ENCODE peak calls at places on chromosomes 4 and X, in ten cellular contexts. H is spleen, X is upper lobe of left lung, A is transverse colon, W is stomach, G is K562, Z is suprapubic skin, U is prostate gland, F is HCT116, J is GM12891. C is an unnamed sample.

GRCh38 chr4:152620915-152621314 is 58.9 kb downstream of the TMEM154 start:
- DNase-seq in H (no peak), X (no peak), A (no peak), W (no peak), G (no peak), Z (no peak), U (no peak), F (no peak), J (no peak), C (no peak)

GRCh38 chr4:182863501-182863900 is 53.7 kb downstream of the DCTD start:
- DNase-seq in H (peak; percentile 70), X (no peak), A (no peak), W (no peak), G (no peak), Z (no peak), U (no peak), F (no peak), J (no peak), C (no peak)

GRCh38 chr4:61195064-61195463 is 5.1 kb upstream of the ADGRL3 start:
- DNase-seq in H (no peak), X (no peak), A (no peak), W (no peak), G (no peak), Z (no peak), U (no peak), F (no peak), J (no peak), C (no peak)

GRCh38 chrX:302975-303374 is 15.6 kb downstream of the GTPBP6 start:
- DNase-seq in H (peak; percentile 66), X (no peak), A (no peak), W (no peak), G (no peak), Z (no peak), U (no peak), F (no peak), J (no peak), C (no peak)

GRCh38 chr4:83569967-83570366 is 34.1 kb downstream of the GPAT3 start:
- DNase-seq in H (no peak), X (peak; percentile 35), A (no peak), W (no peak), G (no peak), Z (no peak), U (no peak), F (no peak), J (no peak), C (no peak)

GRCh38 chrX:10111364-10112148 is 45.2 kb upstream of the CLCN4 start:
- DNase-seq in H (peak; percentile 90), X (no peak), A (peak; percentile 56), W (no peak), G (no peak), Z (no peak), U (no peak), F (no peak), J (peak; percentile 29), C (no peak)

GRCh38 chrX:150573702-150574101 is 5.3 kb downstream of the MTM1 start:
- DNase-seq in H (peak; percentile 60), X (no peak), A (peak; percentile 40), W (no peak), G (no peak), Z (no peak), U (no peak), F (no peak), J (no peak), C (no peak)

GRCh38 chrX:120244735-120245498 is 5.7 kb upstream of the ZBTB33 start:
- DNase-seq in H (peak; percentile 87), X (peak; percentile 61), A (peak; percentile 79), W (peak; percentile 77), G (peak; percentile 69), Z (peak; percentile 84), U (peak; percentile 56), F (peak; percentile 77), J (peak; percentile 16), C (no peak)

GRCh38 chrX:12799118-12799517 is 7.9 kb downstream of the PRPS2 start:
- DNase-seq in H (no peak), X (no peak), A (no peak), W (no peak), G (no peak), Z (no peak), U (no peak), F (no peak), J (no peak), C (no peak)

GRCh38 chr4:48138936-48139335 is 4.9 kb upstream of the TXK start:
- DNase-seq in H (no peak), X (no peak), A (no peak), W (no peak), G (no peak), Z (no peak), U (no peak), F (no peak), J (peak; percentile 9), C (no peak)

GRCh38 chr4:8171941-8172924 is 13.6 kb upstream of the ABLIM2 start:
- DNase-seq in H (peak; percentile 91), X (no peak), A (no peak), W (no peak), G (no peak), Z (no peak), U (no peak), F (no peak), J (peak; percentile 59), C (peak; percentile 61)

GRCh38 chr4:25862411-25863346 is at the start of gene SEL1L3:
- DNase-seq in H (peak; percentile 93), X (peak; percentile 69), A (peak; percentile 80), W (peak; percentile 79), G (peak; percentile 84), Z (no peak), U (peak; percentile 23), F (no peak), J (peak; percentile 66), C (peak; percentile 66)

GRCh38 chr4:48379587-48380140 is 38.3 kb downstream of the SLAIN2 start:
- DNase-seq in H (no peak), X (no peak), A (no peak), W (no peak), G (no peak), Z (no peak), U (no peak), F (no peak), J (no peak), C (no peak)

GRCh38 chrX:153727108-153727931 is 2.7 kb downstream of the ABCD1 start:
- DNase-seq in H (peak; percentile 80), X (peak; percentile 35), A (peak; percentile 63), W (peak; percentile 78), G (no peak), Z (no peak), U (peak; percentile 60), F (no peak), J (no peak), C (no peak)

GRCh38 chr4:62683799-62684566 is 1483.9 kb downstream of the ADGRL3 start:
- DNase-seq in H (no peak), X (no peak), A (no peak), W (no peak), G (no peak), Z (no peak), U (no peak), F (no peak), J (no peak), C (no peak)

GRCh38 chr4:108060164-108060563 is 70.5 kb downstream of the HADH start:
- DNase-seq in H (no peak), X (no peak), A (no peak), W (no peak), G (peak; percentile 35), Z (no peak), U (peak; percentile 25), F (peak; percentile 41), J (no peak), C (no peak)

GRCh38 chr4:137635108-137635507 is 102.8 kb upstream of the PCDH18 start:
- DNase-seq in H (no peak), X (no peak), A (no peak), W (no peak), G (no peak), Z (no peak), U (no peak), F (no peak), J (no peak), C (no peak)

GRCh38 chrX:17047224-17047623 is 100.8 kb downstream of the REPS2 start:
- DNase-seq in H (no peak), X (no peak), A (no peak), W (no peak), G (no peak), Z (no peak), U (no peak), F (no peak), J (no peak), C (no peak)

GRCh38 chrX:7147978-7148824 is at the start of gene PUDP:
- DNase-seq in H (peak; percentile 97), X (peak; percentile 94), A (peak; percentile 92), W (peak; percentile 95), G (peak; percentile 95), Z (peak; percentile 90), U (peak; percentile 71), F (peak; percentile 37), J (peak; percentile 61), C (peak; percentile 88)
- TF ChIP-seq POLR2A in H (no peak), X (peak; percentile 46), A (peak; percentile 40), W (no peak), G (peak; percentile 71), Z (no peak), U (peak; percentile 49), F (no peak), J (no peak), C (peak; percentile 86)

DNA sequence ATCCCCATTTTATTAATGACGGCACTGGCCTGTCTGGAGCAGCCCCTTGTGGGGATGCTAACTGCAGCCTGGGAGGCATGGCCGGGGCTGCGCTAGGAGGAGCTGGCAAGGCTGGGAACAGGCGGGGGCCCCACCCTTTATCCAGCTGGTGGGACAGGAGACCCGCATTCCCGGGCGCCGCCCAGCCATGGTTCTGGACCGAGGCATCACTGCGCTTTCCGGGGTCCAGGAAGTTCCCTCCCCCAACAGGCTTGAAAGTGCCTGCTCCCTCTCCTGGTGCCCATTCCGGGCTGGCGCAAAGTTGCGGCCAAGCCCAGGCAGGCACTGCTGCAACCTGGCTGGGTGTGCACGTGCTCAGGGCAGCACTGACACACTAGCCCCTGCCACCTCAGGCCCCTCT is 124.5 kb downstream of the PARM1 start:
- DNase-seq in H (no peak), X (no peak), A (no peak), W (no peak), G (no peak), Z (no peak), U (no peak), F (no peak), J (no peak), C (no peak)
- TF ChIP-seq POLR2AphosphoS5 in H (no peak), X (no peak), A (no peak), W (no peak), G (no peak), Z (no peak), U (no peak), F (no peak), J (no peak), C (no peak)

DNA sequence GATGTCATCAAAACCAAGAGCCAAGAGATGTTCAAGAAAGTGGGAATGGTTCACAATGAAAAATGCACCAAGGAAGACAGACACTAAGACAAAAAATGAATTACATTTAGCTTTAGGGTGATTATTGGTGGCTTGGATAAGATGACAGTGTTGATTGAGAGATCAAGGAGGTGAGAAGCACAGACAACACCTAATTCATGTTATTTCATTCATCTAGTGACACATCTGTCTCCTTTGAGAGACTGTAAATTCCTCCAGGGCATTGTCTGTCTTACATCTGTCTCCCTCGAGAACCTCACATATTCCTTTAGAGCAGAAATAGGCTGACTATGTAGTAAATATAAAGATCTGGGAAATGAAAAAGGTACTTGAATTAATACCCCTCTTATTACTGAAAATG is 94.2 kb upstream of the SMIM31 start:
- DNase-seq in H (no peak), X (no peak), A (no peak), W (no peak), G (no peak), Z (no peak), U (no peak), F (no peak), J (no peak), C (no peak)
- TF ChIP-seq POLR2A in H (no peak), X (no peak), A (no peak), W (no peak), G (no peak), Z (no peak), U (no peak), F (no peak), J (no peak), C (no peak)

GRCh38 chr4:139243448-139244365 is 36.3 kb downstream of the MGARP start:
- DNase-seq in H (no peak), X (no peak), A (no peak), W (no peak), G (no peak), Z (no peak), U (peak; percentile 36), F (no peak), J (no peak), C (no peak)
- TF ChIP-seq POLR2AphosphoS5 in H (no peak), X (no peak), A (no peak), W (peak; percentile 35), G (no peak), Z (no peak), U (peak; percentile 79), F (no peak), J (no peak), C (no peak)

C was measured in GM12892.